ENCODE peak calls at places on chromosomes 5 and 9, in ten cellular contexts. D is Peyer's patch; I is mammary epithelial cell; K is A549; W is fibroblast of lung; P is psoas muscle; Z is heart right ventricle; T is ovary; G is CD8-positive, alpha-beta T cell; F is suprapubic skin. J is an unnamed sample. For H3K4me1, the result is how much of the 10 kb centered on the place peaks cover.

GRCh38 chr9:114155967-114156294 is 594 bp downstream of the COL27A1 start:
- DNase-seq in D (no peak), I (no peak), K (no peak), W (no peak), P (no peak), Z (no peak), T (peak), G (no peak), F (no peak), J (no peak)

GRCh38 chr9:83047839-83048775 is 14.8 kb downstream of the RASEF start:
- DNase-seq in D (peak), I (peak), K (peak), W (peak), P (no peak), Z (peak), T (no peak), G (no peak), F (no peak), J (no peak)

GRCh38 chr5:148387325-148387724 is 3.6 kb downstream of the FBXO38 start:
- DNase-seq in D (no peak), I (no peak), K (no peak), W (peak), P (no peak), Z (no peak), T (no peak), G (no peak), F (no peak), J (no peak)

GRCh38 chr9:128245293-128246151 is 30.3 kb downstream of the GOLGA2 start:
- DNase-seq in D (no peak), I (no peak), K (no peak), W (peak), P (peak), Z (peak), T (no peak), G (no peak), F (no peak), J (peak)

GRCh38 chr5:38445374-38446028 is 110.9 kb downstream of the LIFR start:
- DNase-seq in D (no peak), I (no peak), K (no peak), W (peak), P (peak), Z (peak), T (no peak), G (no peak), F (no peak), J (no peak)

GRCh38 chr9:108742191-108742590 is 113.6 kb downstream of the ACTL7B start:
- DNase-seq in D (no peak), I (no peak), K (no peak), W (no peak), P (no peak), Z (no peak), T (no peak), G (no peak), F (no peak), J (no peak)

GRCh38 chr5:92401492-92401891 is 1018.4 kb upstream of the ARRDC3 start:
- DNase-seq in D (no peak), I (peak), K (peak), W (peak), P (no peak), Z (no peak), T (no peak), G (no peak), F (no peak), J (peak)

GRCh38 chr9:112535811-112536210 is 49.2 kb downstream of the KIAA1958 start:
- DNase-seq in D (no peak), I (no peak), K (no peak), W (peak), P (no peak), Z (no peak), T (no peak), G (no peak), F (no peak), J (no peak)

GRCh38 chr9:110997847-110998246 is 40.4 kb downstream of the LPAR1 start:
- DNase-seq in D (no peak), I (peak), K (no peak), W (peak), P (no peak), Z (no peak), T (no peak), G (no peak), F (no peak), J (no peak)

GRCh38 chr5:151708126-151708525 is 21.4 kb upstream of the SPARC start:
- DNase-seq in D (peak), I (no peak), K (no peak), W (no peak), P (no peak), Z (no peak), T (no peak), G (no peak), F (no peak), J (no peak)

GRCh38 chr5:59246470-59247250 is 646.9 kb downstream of the PDE4D start:
- DNase-seq in D (no peak), I (peak), K (peak), W (peak), P (no peak), Z (no peak), T (no peak), G (no peak), F (no peak), J (no peak)

GRCh38 chr9:2493106-2493505 is 128.5 kb upstream of the VLDLR start:
- DNase-seq in D (no peak), I (no peak), K (peak), W (peak), P (no peak), Z (peak), T (peak), G (no peak), F (no peak), J (peak)

GRCh38 chr5:42057254-42057690 is 132.2 kb downstream of the FBXO4 start:
- DNase-seq in D (peak), I (peak), K (peak), W (peak), P (no peak), Z (peak), T (no peak), G (peak), F (no peak), J (peak)

GRCh38 chr5:159034083-159034824 is 65.5 kb downstream of the EBF1 start:
- DNase-seq in D (no peak), I (no peak), K (no peak), W (no peak), P (no peak), Z (peak), T (no peak), G (no peak), F (no peak), J (no peak)

GRCh38 chr5:57676228-57677098 is 193.9 kb upstream of the ACTBL2 start:
- DNase-seq in D (no peak), I (no peak), K (no peak), W (peak), P (no peak), Z (no peak), T (no peak), G (no peak), F (no peak), J (peak)

GRCh38 chr9:126071076-126071750 is 255.4 kb upstream of the MVB12B start:
- DNase-seq in D (no peak), I (no peak), K (no peak), W (no peak), P (no peak), Z (no peak), T (no peak), G (no peak), F (no peak), J (no peak)

GRCh38 chr9:93656426-93657222 is 80.2 kb downstream of the PHF2 start:
- DNase-seq in D (peak), I (no peak), K (no peak), W (no peak), P (peak), Z (no peak), T (peak), G (no peak), F (peak), J (no peak)

GRCh38 chr9:37956904-37957663 is 53.2 kb upstream of the SLC25A51 start:
- DNase-seq in D (no peak), I (no peak), K (no peak), W (no peak), P (no peak), Z (no peak), T (no peak), G (no peak), F (no peak), J (no peak)

GRCh38 chr5:167524941-167525485 is 766.4 kb upstream of the WWC1 start:
- DNase-seq in D (no peak), I (peak), K (no peak), W (no peak), P (no peak), Z (no peak), T (no peak), G (no peak), F (no peak), J (no peak)

GRCh38 chr9:13083366-13083765 is 196.1 kb downstream of the MPDZ start:
- DNase-seq in D (no peak), I (peak), K (no peak), W (peak), P (no peak), Z (no peak), T (no peak), G (no peak), F (no peak), J (no peak)

GRCh38 chr9:35814106-35814840 is 569 bp downstream of the HINT2 start:
- DNase-seq in D (peak), I (peak), K (peak), W (peak), P (peak), Z (peak), T (peak), G (peak), F (peak), J (peak)

GRCh38 chr9:76269789-76270188 is 124.4 kb downstream of the RFK start:
- DNase-seq in D (no peak), I (peak), K (peak), W (peak), P (no peak), Z (no peak), T (no peak), G (no peak), F (no peak), J (peak)

GRCh38 chr9:99172129-99173091 is 49.3 kb downstream of the ALG2 start:
- DNase-seq in D (no peak), I (no peak), K (no peak), W (no peak), P (no peak), Z (no peak), T (no peak), G (no peak), F (no peak), J (no peak)

GRCh38 chr9:115680226-115680625 is 473.4 kb upstream of the PAPPA start:
- DNase-seq in D (no peak), I (no peak), K (no peak), W (peak), P (no peak), Z (no peak), T (no peak), G (no peak), F (no peak), J (peak)

GRCh38 chr9:89177021-89177400 is 1.6 kb downstream of the SHC3 start:
- DNase-seq in D (no peak), I (no peak), K (no peak), W (peak), P (no peak), Z (no peak), T (no peak), G (no peak), F (no peak), J (peak)

GRCh38 chr5:163938595-163938994 is 433.2 kb downstream of the MAT2B start:
- DNase-seq in D (no peak), I (no peak), K (no peak), W (no peak), P (no peak), Z (no peak), T (no peak), G (no peak), F (no peak), J (no peak)

GRCh38 chr5:165119175-165119574 is 1613.8 kb downstream of the MAT2B start:
- DNase-seq in D (no peak), I (no peak), K (no peak), W (no peak), P (no peak), Z (no peak), T (no peak), G (no peak), F (no peak), J (no peak)

GRCh38 chr5:138354926-138355378 is 2.5 kb downstream of the KDM3B start:
- DNase-seq in D (peak), I (peak), K (peak), W (peak), P (no peak), Z (peak), T (no peak), G (peak), F (no peak), J (peak)

GRCh38 chr5:103224118-103224893 is 34.3 kb upstream of the MACIR start:
- DNase-seq in D (peak), I (peak), K (peak), W (peak), P (no peak), Z (peak), T (no peak), G (peak), F (no peak), J (peak)

GRCh38 chr9:95754533-95755420 is 120.7 kb upstream of the ERCC6L2 start:
- DNase-seq in D (no peak), I (no peak), K (no peak), W (no peak), P (no peak), Z (no peak), T (no peak), G (no peak), F (no peak), J (no peak)

DNA sequence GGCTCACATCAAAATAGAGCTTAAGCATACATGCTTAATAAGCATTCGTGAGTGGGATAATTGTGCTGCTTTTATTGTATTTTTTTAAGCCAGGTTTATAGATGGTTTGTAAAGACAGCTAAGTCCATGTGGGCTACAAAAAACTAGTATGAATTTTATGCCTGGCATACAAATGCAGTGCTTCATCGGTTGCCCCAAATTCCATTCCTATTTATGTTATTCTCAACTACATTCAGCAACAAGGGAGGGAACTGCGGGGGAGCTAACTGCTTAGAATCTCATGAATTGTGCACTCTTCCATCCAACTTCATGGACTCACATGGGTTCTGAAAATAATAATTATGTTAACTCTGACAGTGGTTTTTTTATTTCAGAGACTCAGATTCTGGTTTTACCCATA is 199.2 kb downstream of the FAM170A start:
- DNase-seq in D (no peak), I (no peak), K (no peak), W (no peak), P (no peak), Z (no peak), T (no peak), G (no peak), F (no peak), J (no peak)
- H3K4me3 ChIP-seq in D (no peak), I (no peak), K (no peak), W (no peak), P (no peak), Z (no peak), T (no peak), G (no peak), F (no peak), J (no peak)

GRCh38 chr5:143121135-143121474 is 282.4 kb downstream of the NR3C1 start:
- DNase-seq in D (no peak), I (no peak), K (no peak), W (no peak), P (no peak), Z (no peak), T (no peak), G (peak), F (no peak), J (no peak)
- H3K4me1 ChIP-seq in D (under half), I (under half), K (under half), W (under half), P (under half), Z (half or more), T (under half), G (under half), F (under half), J (under half)

GRCh38 chr5:14187660-14188059 is 44.5 kb downstream of the TRIO start:
- DNase-seq in D (no peak), I (no peak), K (peak), W (peak), P (no peak), Z (no peak), T (no peak), G (no peak), F (no peak), J (no peak)

GRCh38 chr5:14190194-14191164 is 47.3 kb downstream of the TRIO start:
- DNase-seq in D (no peak), I (peak), K (peak), W (peak), P (peak), Z (no peak), T (no peak), G (no peak), F (no peak), J (no peak)

GRCh38 chr5:14191325-14191724 is 48.2 kb downstream of the TRIO start:
- DNase-seq in D (no peak), I (no peak), K (no peak), W (peak), P (no peak), Z (no peak), T (no peak), G (no peak), F (no peak), J (no peak)

GRCh38 chr5:14188778-14189177 is 45.6 kb downstream of the TRIO start:
- DNase-seq in D (no peak), I (no peak), K (no peak), W (peak), P (no peak), Z (no peak), T (no peak), G (no peak), F (no peak), J (no peak)

DNA sequence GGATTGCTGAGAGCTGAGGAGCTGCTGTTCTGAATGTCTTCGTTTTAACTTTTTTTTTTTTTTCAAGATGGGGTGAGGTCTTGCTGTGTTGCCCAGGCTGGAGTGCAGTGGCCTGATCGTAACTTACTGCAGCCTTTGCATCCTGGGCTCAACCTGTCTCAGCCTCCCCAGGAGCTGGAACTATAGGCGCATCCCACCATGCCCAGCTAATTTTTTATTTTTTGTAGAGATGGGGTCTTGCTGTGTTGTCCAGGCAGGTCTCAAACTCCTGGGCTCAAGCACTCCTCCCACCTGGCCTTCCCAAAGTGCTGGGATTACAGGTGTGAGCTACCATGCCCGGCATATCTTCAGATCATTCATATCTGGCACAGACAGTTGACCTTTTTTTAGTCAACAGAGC is 46.5 kb downstream of the TRIO start:
- DNase-seq in D (no peak), I (no peak), K (no peak), W (no peak), P (no peak), Z (no peak), T (no peak), G (no peak), F (no peak), J (no peak)
- H3K4me3 ChIP-seq in D (no peak), I (peak), K (peak), W (no peak), P (peak), Z (no peak), T (no peak), G (no peak), F (no peak), J (no peak)

DNA sequence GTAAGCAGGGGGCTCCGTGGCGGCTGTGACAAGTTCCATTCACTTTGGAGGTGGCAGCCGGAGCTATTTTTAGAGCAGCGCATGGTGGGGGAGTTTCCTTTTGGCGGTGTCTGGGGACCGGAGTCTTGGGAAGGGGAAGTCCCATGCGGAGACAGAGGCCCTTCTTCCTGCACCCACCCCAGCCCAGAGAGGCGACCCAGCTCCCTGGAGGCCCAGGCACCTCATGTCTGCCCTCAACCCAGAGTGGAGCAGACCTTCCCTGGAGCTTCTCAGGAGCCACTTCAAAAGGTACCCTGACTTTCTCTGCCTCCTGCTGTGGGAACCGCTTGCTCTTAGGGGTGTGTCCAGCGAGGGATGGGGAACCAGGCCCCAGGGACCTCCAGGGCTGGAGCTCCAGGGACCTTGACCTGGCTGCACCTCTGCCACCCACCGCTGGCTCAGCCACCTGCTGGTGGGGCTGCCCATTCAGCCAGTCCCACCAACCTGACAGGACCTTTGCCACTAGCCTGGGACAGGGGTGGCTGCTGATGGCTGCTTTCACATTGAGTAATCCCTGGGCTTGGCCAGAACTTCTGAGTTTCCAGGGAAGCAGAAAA is 34.1 kb downstream of the NEK6 start:
- DNase-seq in D (peak), I (no peak), K (no peak), W (no peak), P (no peak), Z (peak), T (no peak), G (no peak), F (no peak), J (peak)
- H3K4me1 ChIP-seq in D (half or more), I (under half), K (half or more), W (half or more), P (under half), Z (half or more), T (under half), G (under half), F (half or more), J (under half)

GRCh38 chr5:36152324-36153298 is 700 bp downstream of the SKP2 start:
- DNase-seq in D (no peak), I (no peak), K (no peak), W (peak), P (no peak), Z (no peak), T (no peak), G (no peak), F (no peak), J (peak)

GRCh38 chr5:36151434-36152323 is at the start of the genes LMBRD2 and SKP2:
- DNase-seq in D (peak), I (peak), K (peak), W (peak), P (peak), Z (peak), T (peak), G (peak), F (peak), J (peak)

GRCh38 chr5:36153727-36154126 is 1.8 kb downstream of the SKP2 start:
- DNase-seq in D (no peak), I (no peak), K (no peak), W (no peak), P (no peak), Z (no peak), T (no peak), G (no peak), F (no peak), J (no peak)

GRCh38 chr5:36155291-36155690 is 3.4 kb downstream of the SKP2 start:
- DNase-seq in D (no peak), I (no peak), K (no peak), W (no peak), P (no peak), Z (no peak), T (no peak), G (no peak), F (no peak), J (no peak)

GRCh38 chr5:36153299-36153677 is 1.4 kb downstream of the SKP2 start:
- DNase-seq in D (no peak), I (no peak), K (no peak), W (no peak), P (no peak), Z (no peak), T (no peak), G (no peak), F (no peak), J (no peak)
- H3K4me3 ChIP-seq in D (no peak), I (peak), K (peak), W (peak), P (peak), Z (peak), T (peak), G (no peak), F (peak), J (peak)

GRCh38 chr5:127608077-127608660 is 40.7 kb upstream of the CTXN3 start:
- DNase-seq in D (no peak), I (peak), K (no peak), W (peak), P (no peak), Z (no peak), T (no peak), G (no peak), F (no peak), J (no peak)
- H3K4me1 ChIP-seq in D (under half), I (under half), K (under half), W (under half), P (under half), Z (under half), T (under half), G (under half), F (under half), J (under half)

J was measured in cardiac muscle cell.